ENCODE peak calls at places on chromosomes 4 and X, in six cellular contexts. V is lung; A is type B pancreatic cell; J is endothelial cell; W is sciatic nerve; M is stimulated activated CD8-positive, alpha-beta memory T cell treated with anti-CD3 and anti-CD28 coated beads, Interleukin-4, amount 100 ng/mL, for 1 hour. B is an unnamed sample.
A peak's percentile ranks its signal among the peaks of the same experiment; 100 is the strongest.

GRCh38 chrX:119503484-119503861 is 35.2 kb downstream of the SLC25A5 start:
- DNase-seq in V (peak; percentile 75), A (no peak), J (no peak), W (no peak), M (no peak), B (no peak)

GRCh38 chr4:73648478-73648877 is 28.2 kb upstream of the RASSF6 start:
- DNase-seq in V (no peak), A (no peak), J (no peak), W (no peak), M (no peak), B (no peak)

GRCh38 chr4:98996056-98996941 is 778 bp downstream of the METAP1 start:
- DNase-seq in V (no peak), A (no peak), J (no peak), W (no peak), M (no peak), B (no peak)

GRCh38 chr4:65071532-65071931 is 598.8 kb downstream of the EPHA5 start:
- DNase-seq in V (no peak), A (no peak), J (no peak), W (no peak), M (no peak), B (no peak)

GRCh38 chr4:21512351-21512750 is 436.2 kb downstream of the KCNIP4 start:
- DNase-seq in V (no peak), A (no peak), J (peak; percentile 19), W (no peak), M (no peak), B (no peak)

GRCh38 chr4:69025191-69025998 is 70.9 kb upstream of the UGT2B7 start:
- DNase-seq in V (no peak), A (no peak), J (peak; percentile 15), W (no peak), M (no peak), B (no peak)

GRCh38 chr4:115803825-115804224 is 690.4 kb upstream of the NDST4 start:
- DNase-seq in V (no peak), A (no peak), J (no peak), W (no peak), M (no peak), B (no peak)

GRCh38 chr4:153169811-153170210 is 34.4 kb upstream of the TRIM2 start:
- DNase-seq in V (no peak), A (no peak), J (no peak), W (no peak), M (no peak), B (no peak)

GRCh38 chr4:108168213-108168671 is 490 bp downstream of the LEF1 start:
- DNase-seq in V (no peak), A (no peak), J (no peak), W (no peak), M (no peak), B (no peak)

GRCh38 chr4:3432381-3432790 is 9.4 kb upstream of the HGFAC start:
- DNase-seq in V (no peak), A (no peak), J (no peak), W (no peak), M (no peak), B (no peak)

GRCh38 chr4:85774000-85774399 is 299.1 kb downstream of the ARHGAP24 start:
- DNase-seq in V (no peak), A (no peak), J (no peak), W (no peak), M (no peak), B (no peak)

GRCh38 chr4:100170986-100171385 is 19.3 kb downstream of the DDIT4L start:
- DNase-seq in V (no peak), A (no peak), J (no peak), W (no peak), M (no peak), B (no peak)

GRCh38 chr4:189096717-189097116 is 844.0 kb upstream of the FRG1 start:
- DNase-seq in V (no peak), A (no peak), J (no peak), W (no peak), M (no peak), B (no peak)

GRCh38 chrX:115902995-115903394 is 267.5 kb upstream of the AGTR2 start:
- DNase-seq in V (no peak), A (peak; percentile 64), J (no peak), W (no peak), M (no peak), B (no peak)

GRCh38 chr4:108172780-108173598 is 4.3 kb upstream of the LEF1 start:
- DNase-seq in V (no peak), A (peak; percentile 83), J (peak; percentile 73), W (peak; percentile 75), M (no peak), B (no peak)

GRCh38 chr4:143555676-143556075 is 42.2 kb downstream of the SMARCA5 start:
- DNase-seq in V (no peak), A (no peak), J (no peak), W (no peak), M (no peak), B (no peak)